ENCODE peak calls at places on chromosomes 4 and X, in eight cellular contexts. K is AG04449, N is endodermal cell, W is AG09319, M is OCI-LY7, L is mucosa of descending colon, R is fibroblast of pulmonary artery, I is type B pancreatic cell. F is an unnamed sample.

GRCh38 chr4:87469390-87469789 is 47.0 kb downstream of the NUDT9 start:
- DNase-seq in K (no peak), N (no peak), W (no peak), M (no peak), L (no peak), R (peak), I (no peak), F (no peak)

GRCh38 chrX:39616098-39616729 is 481.5 kb downstream of the BCOR start:
- DNase-seq in K (no peak), N (no peak), W (no peak), M (peak), L (no peak), R (no peak), I (no peak), F (peak)

GRCh38 chr4:184765473-184766346 is 31.8 kb upstream of the CENPU start:
- DNase-seq in K (no peak), N (peak), W (no peak), M (no peak), L (no peak), R (no peak), I (no peak), F (no peak)

GRCh38 chr4:180909279-180909678 is 1333.9 kb upstream of the TENM3 start:
- DNase-seq in K (no peak), N (peak), W (no peak), M (peak), L (no peak), R (no peak), I (no peak), F (no peak)

GRCh38 chrX:30414144-30414543 is 105.0 kb upstream of the NR0B1 start:
- DNase-seq in K (no peak), N (no peak), W (no peak), M (no peak), L (no peak), R (no peak), I (no peak), F (no peak)

GRCh38 chr4:150570123-150570522 is 11.8 kb upstream of the MAB21L2 start:
- DNase-seq in K (no peak), N (no peak), W (no peak), M (no peak), L (no peak), R (no peak), I (no peak), F (no peak)

GRCh38 chr4:161949941-161950725 is 213.7 kb downstream of the FSTL5 start:
- DNase-seq in K (peak), N (no peak), W (no peak), M (no peak), L (no peak), R (peak), I (no peak), F (no peak)

GRCh38 chrX:133444952-133445831 is 29.9 kb upstream of the GPC4 start:
- DNase-seq in K (no peak), N (peak), W (no peak), M (no peak), L (no peak), R (no peak), I (no peak), F (no peak)

GRCh38 chrX:72245461-72246089 is 6.7 kb upstream of the ERCC6L start:
- DNase-seq in K (no peak), N (peak), W (no peak), M (peak), L (no peak), R (peak), I (no peak), F (peak)

GRCh38 chrX:39427492-39428289 is 626.4 kb downstream of the MID1IP1 start:
- DNase-seq in K (no peak), N (no peak), W (peak), M (no peak), L (no peak), R (peak), I (no peak), F (no peak)

GRCh38 chrX:81377329-81377728 is 175.4 kb downstream of the SH3BGRL start:
- DNase-seq in K (no peak), N (no peak), W (no peak), M (peak), L (no peak), R (peak), I (no peak), F (peak)

GRCh38 chrX:19540076-19540475 is 24.8 kb upstream of the MAP3K15 start:
- DNase-seq in K (no peak), N (no peak), W (no peak), M (no peak), L (no peak), R (no peak), I (no peak), F (no peak)

GRCh38 chr4:4585012-4585670 is 43.3 kb upstream of the STX18 start:
- DNase-seq in K (peak), N (no peak), W (no peak), M (no peak), L (no peak), R (peak), I (no peak), F (no peak)

GRCh38 chr4:44186096-44186849 is 262.3 kb downstream of the KCTD8 start:
- DNase-seq in K (no peak), N (peak), W (no peak), M (no peak), L (no peak), R (no peak), I (no peak), F (no peak)
- TF ChIP-seq CTCF in K (no peak), N (peak), W (no peak), M (no peak), L (no peak), R (no peak), I (no peak), F (no peak)

DNA sequence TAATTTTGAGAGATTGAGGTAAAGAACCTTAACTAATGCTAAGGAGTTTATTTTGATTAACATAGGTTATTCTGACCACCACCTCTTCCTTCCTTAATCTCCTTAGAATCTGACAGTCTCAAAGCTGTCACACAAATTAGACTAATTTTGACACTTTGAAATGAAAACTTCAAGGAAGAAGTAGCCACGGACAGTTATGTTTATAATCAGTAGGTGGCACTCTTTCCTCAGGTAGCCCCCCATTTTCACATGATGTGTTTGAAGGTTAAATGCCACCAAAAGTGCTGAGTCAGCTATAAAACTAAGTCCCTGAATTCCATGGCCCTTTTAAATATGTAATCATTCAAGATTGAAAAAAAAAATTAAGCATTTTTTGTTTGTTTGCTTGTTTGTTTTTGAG is 22.4 kb downstream of the TMEM33 start:
- DNase-seq in K (no peak), N (no peak), W (no peak), M (peak), L (no peak), R (peak), I (no peak), F (peak)
- TF ChIP-seq CTCF in K (no peak), N (peak), W (peak), M (peak), L (no peak), R (peak), I (peak), F (peak)

DNA sequence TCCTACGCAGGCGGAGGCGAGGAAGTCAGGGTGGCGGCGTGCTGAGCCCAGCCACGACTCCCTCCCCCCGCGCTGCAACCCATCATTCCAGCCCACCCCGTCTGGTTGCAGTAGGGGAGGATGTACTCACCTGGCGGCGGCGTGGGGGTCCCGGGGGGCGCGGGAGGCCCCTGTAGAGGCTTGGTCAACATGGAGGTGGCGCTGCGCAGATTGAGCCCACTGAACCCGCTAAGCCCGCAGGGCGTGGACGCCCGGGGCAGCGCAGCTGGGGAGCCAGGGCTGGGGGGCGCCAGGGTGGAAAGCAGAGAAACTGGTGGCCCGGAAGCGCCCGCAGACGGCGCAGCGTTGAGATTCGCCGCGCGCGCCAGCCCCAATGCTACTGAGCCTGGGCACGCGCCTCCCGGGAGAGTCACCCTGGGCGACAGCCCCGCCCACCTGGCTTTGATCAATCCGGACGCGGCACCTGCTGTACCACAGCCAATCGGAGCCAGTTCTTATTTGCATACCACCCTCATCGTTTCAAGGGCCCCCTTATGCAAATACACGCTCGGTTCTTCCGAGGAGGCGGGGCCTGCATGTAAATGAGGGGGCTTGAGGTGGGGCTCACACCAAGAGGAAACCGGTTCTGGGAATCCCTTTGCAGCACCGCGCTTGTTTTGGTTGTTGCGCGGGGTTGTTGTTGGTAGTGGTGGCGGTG is at the start of gene PIM2:
- DNase-seq in K (no peak), N (peak), W (no peak), M (peak), L (peak), R (peak), I (peak), F (peak)
- TF ChIP-seq CTCF in K (no peak), N (no peak), W (no peak), M (peak), L (no peak), R (no peak), I (no peak), F (no peak)

DNA sequence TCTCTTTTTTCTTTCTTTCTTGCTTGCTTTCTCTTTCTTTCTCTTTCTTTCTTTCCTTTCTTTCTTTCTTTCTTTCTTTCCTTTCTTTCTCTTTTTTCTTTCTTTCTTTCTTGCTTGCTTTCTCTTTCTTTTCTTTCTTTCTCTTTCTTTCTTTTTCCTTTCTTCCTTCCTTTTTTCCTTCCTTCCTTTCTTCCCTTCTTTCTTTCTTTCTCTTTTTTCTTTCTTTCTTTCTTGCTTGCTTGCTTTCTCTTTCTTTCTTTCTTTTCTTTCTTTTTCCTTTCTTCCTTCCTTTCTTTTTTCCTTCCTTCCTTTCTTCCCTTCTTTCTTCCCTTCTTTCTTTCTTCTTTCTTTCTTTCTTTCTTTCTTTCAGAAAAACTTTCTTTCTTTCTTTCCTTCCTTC is 108.1 kb upstream of the SHOX start:
- DNase-seq in K (no peak), N (no peak), W (no peak), M (no peak), L (no peak), R (no peak), I (no peak), F (no peak)
- TF ChIP-seq CTCF in K (no peak), N (no peak), W (no peak), M (no peak), L (no peak), R (no peak), I (no peak), F (no peak)

GRCh38 chr4:169773889-169774288 is 16.1 kb upstream of the HPF1 start:
- DNase-seq in K (no peak), N (no peak), W (no peak), M (no peak), L (no peak), R (no peak), I (no peak), F (no peak)

GRCh38 chr4:169770411-169770810 is 12.7 kb upstream of the HPF1 start:
- DNase-seq in K (no peak), N (no peak), W (no peak), M (no peak), L (no peak), R (no peak), I (no peak), F (no peak)

DNA sequence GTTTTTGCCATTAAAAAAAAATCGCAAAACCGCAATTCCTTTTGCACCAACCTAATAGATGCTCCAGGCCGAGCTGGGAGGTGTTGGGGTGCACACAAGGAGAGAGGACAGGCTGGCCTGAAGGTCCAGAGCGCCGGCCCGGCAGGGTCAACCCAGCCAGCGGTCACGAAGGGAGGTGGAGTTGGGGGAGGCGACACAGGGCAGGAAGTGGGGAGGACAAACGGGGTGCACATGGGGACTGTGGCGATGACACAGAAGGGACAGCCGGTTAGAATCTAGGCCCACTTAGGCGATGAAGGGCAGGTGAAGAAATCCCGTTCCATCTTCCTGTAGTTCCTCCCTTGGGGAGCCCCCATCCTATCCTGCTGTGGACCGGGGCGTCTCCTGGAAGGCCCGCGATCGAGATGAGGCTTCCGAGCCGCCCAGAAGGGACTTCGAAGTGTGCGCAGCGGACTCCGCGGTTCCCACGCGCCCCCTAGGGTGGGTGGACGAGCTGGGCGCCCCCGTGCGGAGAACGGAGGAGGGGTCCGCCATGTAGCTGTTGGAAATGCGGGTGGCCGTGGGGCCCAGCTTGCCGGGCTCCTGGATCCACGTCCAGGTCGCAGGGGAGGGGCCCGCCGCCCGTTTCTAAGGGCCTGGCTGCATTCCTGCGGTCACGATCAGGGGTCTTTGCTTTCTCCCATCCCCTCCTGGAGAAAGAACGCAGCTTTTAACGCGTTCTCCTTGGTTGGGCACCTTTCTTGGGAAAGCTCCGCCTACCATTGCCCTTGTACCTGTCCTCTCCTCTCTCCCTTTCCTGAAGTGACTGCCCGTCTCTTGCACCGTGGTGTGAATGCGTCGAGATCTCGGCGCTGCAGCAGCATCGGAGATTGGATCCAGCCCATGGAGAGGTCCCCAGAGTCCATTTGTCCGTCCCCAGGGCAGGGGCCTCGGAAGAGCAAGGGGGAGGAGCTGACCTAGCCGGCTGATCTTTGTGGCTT is 17.0 kb upstream of the HPF1 start:
- DNase-seq in K (no peak), N (peak), W (no peak), M (no peak), L (no peak), R (peak), I (no peak), F (no peak)
- TF ChIP-seq CTCF in K (peak), N (peak), W (peak), M (peak), L (no peak), R (peak), I (no peak), F (no peak)

DNA sequence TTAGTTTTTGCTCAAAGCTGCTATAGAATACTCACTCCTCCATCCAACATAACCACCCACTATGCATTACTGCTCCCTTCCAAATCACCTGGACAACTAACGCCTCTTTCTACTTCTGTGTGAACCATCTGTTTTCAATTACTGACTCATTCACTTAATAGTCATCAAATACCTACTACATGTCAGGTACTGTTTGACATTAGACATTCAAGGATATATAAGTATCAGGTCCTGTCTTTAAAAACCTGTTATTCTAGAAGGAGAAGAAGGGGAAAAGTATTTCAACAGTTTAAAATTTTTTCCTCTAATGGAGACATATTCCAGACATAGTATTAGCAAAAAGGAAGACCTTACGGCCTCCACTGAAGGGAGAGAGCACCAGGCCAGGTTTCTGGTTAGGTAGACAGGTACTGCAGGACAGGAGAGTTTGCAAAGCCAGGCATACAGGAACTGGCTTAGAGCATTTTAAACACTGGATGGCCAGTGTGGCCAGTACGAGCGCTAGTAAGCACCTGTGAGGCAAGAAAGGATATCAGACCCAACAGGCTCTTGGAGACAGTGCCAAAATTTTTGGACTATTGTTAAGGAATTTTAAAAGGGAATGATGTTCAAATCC is 39.0 kb downstream of the SH3RF1 start:
- DNase-seq in K (no peak), N (no peak), W (no peak), M (no peak), L (no peak), R (no peak), I (no peak), F (no peak)
- TF ChIP-seq CTCF in K (no peak), N (no peak), W (no peak), M (no peak), L (no peak), R (no peak), I (no peak), F (no peak)

DNA sequence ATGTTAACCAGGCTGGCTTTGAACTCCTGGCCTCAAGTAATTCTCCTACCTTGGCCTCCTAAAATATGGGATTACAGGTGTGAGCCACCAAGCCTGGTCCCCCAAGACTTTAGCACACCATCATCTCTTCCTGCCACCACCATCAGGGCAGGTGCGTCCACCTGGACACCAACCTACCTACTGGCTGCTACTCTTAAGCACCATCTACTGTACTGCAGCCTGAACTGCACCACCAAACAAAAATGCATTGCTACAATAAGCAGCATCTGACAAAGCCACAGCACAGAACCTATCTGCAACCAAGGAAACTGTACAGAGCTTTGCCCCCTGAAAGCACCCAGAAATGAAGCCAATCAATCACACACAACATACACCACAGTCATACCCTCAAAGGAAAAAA is 139.7 kb downstream of the EFHC2 start:
- DNase-seq in K (no peak), N (no peak), W (no peak), M (no peak), L (no peak), R (no peak), I (no peak), F (no peak)
- TF ChIP-seq CTCF in K (no peak), N (peak), W (no peak), M (peak), L (no peak), R (no peak), I (no peak), F (no peak)

F was measured in GM20000.